ENCODE peak calls at places on chromosome 19, in five cellular contexts. R is Caco-2; Z is breast epithelium; J is ovary; E is CD4-positive, CD25-positive, alpha-beta regulatory T cell. I is an unnamed sample.

GRCh38 chr19:55340784-55341147 is 1.1 kb downstream of the KMT5C start:
- DNase-seq in E (peak; percentile 24), R (peak; percentile 48), J (no peak), Z (no peak), I (no peak)

GRCh38 chr19:1847684-1848398 is 442 bp downstream of the REXO1 start:
- DNase-seq in R (peak; percentile 60), Z (no peak), E (peak; percentile 30), J (no peak), I (no peak)

GRCh38 chr19:2260341-2260751 is 4.1 kb upstream of the JSRP1 start:
- DNase-seq in Z (no peak), E (no peak), J (no peak), R (no peak), I (no peak)

GRCh38 chr19:7533281-7533819 is 2.2 kb upstream of the PNPLA6 start:
- DNase-seq in R (no peak), Z (no peak), E (no peak), J (peak; percentile 84), I (peak; percentile 38)

GRCh38 chr19:42290523-42291436 is 11.2 kb upstream of the PRR19 start:
- DNase-seq in J (peak; percentile 47), Z (no peak), R (peak; percentile 75), E (peak; percentile 55), I (no peak)

GRCh38 chr19:28705008-28705407 is 507.9 kb downstream of the UQCRFS1 start:
- DNase-seq in J (no peak), R (peak; percentile 5), E (no peak), Z (no peak), I (no peak)

GRCh38 chr19:30149300-30149699 is 207.3 kb downstream of the URI1 start:
- DNase-seq in R (no peak), E (no peak), J (no peak), Z (no peak), I (no peak)

GRCh38 chr19:10346509-10346908 is 7.1 kb upstream of the ICAM3 start:
- DNase-seq in Z (no peak), R (no peak), E (no peak), J (no peak), I (no peak)

GRCh38 chr19:37997911-37998344 is 90.9 kb downstream of the SIPA1L3 start:
- DNase-seq in J (no peak), Z (no peak), E (no peak), R (no peak), I (no peak)

GRCh38 chr19:6425732-6426686 is 1.4 kb upstream of the KHSRP start:
- DNase-seq in Z (no peak), E (no peak), J (peak; percentile 53), R (peak; percentile 53), I (no peak)